ENCODE peak calls at places on chromosomes 1 and 21, in eight cellular contexts. G is suprapubic skin, F is ascending aorta, P is fibroblast of lung, W is WERI-Rb-1, S is choroid plexus epithelial cell, D is cardiac fibroblast, R is fibroblast of pulmonary artery. U is an unnamed sample.

GRCh38 chr1:222097646-222098045 is 355.8 kb upstream of the DUSP10 start:
- DNase-seq in G (no peak), F (no peak), P (no peak), W (no peak), S (no peak), D (no peak), R (no peak), U (no peak)

GRCh38 chr1:246284021-246284420 is 223.1 kb downstream of the SMYD3 start:
- DNase-seq in G (no peak), F (no peak), P (peak; percentile 9), W (no peak), S (peak; percentile 39), D (no peak), R (no peak), U (no peak)

GRCh38 chr1:166489356-166489669 is 322.5 kb upstream of the FAM78B start:
- DNase-seq in G (no peak), F (no peak), P (no peak), W (no peak), S (no peak), D (no peak), R (no peak), U (no peak)

GRCh38 chr1:39564941-39565340 is 11.6 kb downstream of the PABPC4 start:
- DNase-seq in G (no peak), F (no peak), P (no peak), W (no peak), S (no peak), D (no peak), R (no peak), U (no peak)

GRCh38 chr21:34815831-34816700 is 147.3 kb downstream of the CLIC6 start:
- DNase-seq in G (no peak), F (no peak), P (no peak), W (no peak), S (no peak), D (no peak), R (no peak), U (no peak)

GRCh38 chr1:111988743-111989453 is 570 bp downstream of the KCND3 start:
- DNase-seq in G (no peak), F (no peak), P (no peak), W (no peak), S (no peak), D (no peak), R (no peak), U (no peak)

GRCh38 chr1:208499021-208499420 is 254.8 kb upstream of the PLXNA2 start:
- DNase-seq in G (no peak), F (no peak), P (no peak), W (no peak), S (no peak), D (no peak), R (no peak), U (no peak)

GRCh38 chr1:88935522-88936222 is 44.3 kb upstream of the GTF2B start:
- DNase-seq in G (no peak), F (no peak), P (peak; percentile 30), W (no peak), S (peak; percentile 68), D (peak; percentile 64), R (peak; percentile 64), U (peak; percentile 63)

GRCh38 chr1:246012271-246012854 is 494.7 kb downstream of the SMYD3 start:
- DNase-seq in G (no peak), F (no peak), P (peak; percentile 37), W (peak; percentile 8), S (peak; percentile 80), D (peak; percentile 72), R (peak; percentile 73), U (peak; percentile 69)

GRCh38 chr1:224828691-224829090 is 100.8 kb upstream of the DNAH14 start:
- DNase-seq in G (no peak), F (no peak), P (peak; percentile 45), W (no peak), S (no peak), D (peak; percentile 15), R (no peak), U (peak; percentile 57)

GRCh38 chr21:34670220-34670961 is 1.6 kb downstream of the CLIC6 start:
- DNase-seq in G (no peak), F (no peak), P (peak; percentile 9), W (no peak), S (no peak), D (no peak), R (no peak), U (no peak)

GRCh38 chr1:237864338-237865244 is 26.1 kb downstream of the ZP4 start:
- DNase-seq in G (no peak), F (peak; percentile 69), P (peak; percentile 25), W (peak; percentile 82), S (peak; percentile 15), D (peak; percentile 7), R (peak; percentile 19), U (peak; percentile 1)

GRCh38 chr1:34617717-34618116 is 137.1 kb upstream of the GJB5 start:
- DNase-seq in G (no peak), F (no peak), P (no peak), W (no peak), S (no peak), D (no peak), R (no peak), U (no peak)

GRCh38 chr1:147243228-147243685 is 773 bp downstream of the CHD1L start:
- DNase-seq in G (no peak), F (peak; percentile 74), P (no peak), W (peak; percentile 73), S (no peak), D (no peak), R (no peak), U (no peak)

GRCh38 chr1:72051538-72051937 is 230.8 kb downstream of the NEGR1 start:
- DNase-seq in G (no peak), F (no peak), P (peak; percentile 34), W (no peak), S (no peak), D (peak; percentile 7), R (no peak), U (peak; percentile 32)

GRCh38 chr1:26541431-26541815 is 11.9 kb downstream of the RPS6KA1 start:
- DNase-seq in G (no peak), F (no peak), P (no peak), W (no peak), S (no peak), D (no peak), R (no peak), U (no peak)

GRCh38 chr1:26542781-26543443 is 13.4 kb downstream of the RPS6KA1 start:
- DNase-seq in G (no peak), F (no peak), P (no peak), W (no peak), S (no peak), D (no peak), R (no peak), U (no peak)

GRCh38 chr1:26540346-26540745 is 10.8 kb downstream of the RPS6KA1 start:
- DNase-seq in G (no peak), F (no peak), P (no peak), W (no peak), S (no peak), D (no peak), R (no peak), U (no peak)

GRCh38 chr1:26543444-26543835 is 13.9 kb downstream of the RPS6KA1 start:
- DNase-seq in G (no peak), F (no peak), P (no peak), W (no peak), S (no peak), D (no peak), R (no peak), U (no peak)

GRCh38 chr1:26541816-26542711 is 12.5 kb downstream of the RPS6KA1 start:
- DNase-seq in G (no peak), F (peak; percentile 90), P (no peak), W (peak; percentile 73), S (peak; percentile 87), D (peak; percentile 80), R (peak; percentile 97), U (peak; percentile 71)
- TF ChIP-seq CTCF in G (peak; percentile 15), F (peak; percentile 11), P (no peak), W (peak; percentile 63), S (peak; percentile 38), D (peak; percentile 31), R (peak; percentile 36), U (peak; percentile 35)

DNA sequence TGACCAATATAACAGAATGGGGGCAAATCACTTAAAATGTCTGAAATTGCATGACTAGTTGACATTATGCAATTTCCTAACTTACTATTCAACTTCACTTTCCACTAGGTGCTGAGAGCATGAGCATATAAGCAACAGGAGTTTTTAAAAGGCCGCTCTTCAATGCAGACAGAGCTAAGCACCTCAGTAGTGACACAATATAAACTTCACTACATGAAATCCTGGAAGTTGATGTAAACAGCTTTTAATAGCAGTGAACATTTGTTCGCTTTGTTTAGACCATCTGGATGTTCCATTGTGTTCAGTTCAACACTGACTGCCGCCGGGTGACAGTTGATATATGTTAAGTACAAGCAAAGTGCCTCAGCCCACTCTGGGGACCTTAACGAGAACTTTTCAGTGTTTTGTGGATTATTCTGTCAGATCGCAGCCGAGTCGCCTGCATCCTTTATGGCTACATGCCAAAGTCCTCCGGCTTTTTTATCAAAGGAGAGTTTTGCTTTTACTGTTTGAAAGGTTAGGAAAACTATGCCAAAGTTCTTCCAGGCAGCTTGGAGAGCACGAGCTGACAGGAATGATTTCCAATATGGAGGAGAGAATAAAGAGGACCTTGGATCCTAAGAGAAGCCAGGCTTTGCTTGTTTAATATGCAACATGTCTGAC is 167.3 kb downstream of the ZNF281 start:
- DNase-seq in G (no peak), F (no peak), P (peak; percentile 17), W (peak; percentile 64), S (no peak), D (peak; percentile 11), R (peak; percentile 33), U (peak; percentile 22)
- H3K4me3 ChIP-seq in G (no peak overlapping the region), F (no peak overlapping the region), P (peak overlapping the region; percentile 54), W (peak overlapping the region; percentile 45), S (no peak overlapping the region), D (no peak overlapping the region), R (no peak overlapping the region), U (no peak overlapping the region)

DNA sequence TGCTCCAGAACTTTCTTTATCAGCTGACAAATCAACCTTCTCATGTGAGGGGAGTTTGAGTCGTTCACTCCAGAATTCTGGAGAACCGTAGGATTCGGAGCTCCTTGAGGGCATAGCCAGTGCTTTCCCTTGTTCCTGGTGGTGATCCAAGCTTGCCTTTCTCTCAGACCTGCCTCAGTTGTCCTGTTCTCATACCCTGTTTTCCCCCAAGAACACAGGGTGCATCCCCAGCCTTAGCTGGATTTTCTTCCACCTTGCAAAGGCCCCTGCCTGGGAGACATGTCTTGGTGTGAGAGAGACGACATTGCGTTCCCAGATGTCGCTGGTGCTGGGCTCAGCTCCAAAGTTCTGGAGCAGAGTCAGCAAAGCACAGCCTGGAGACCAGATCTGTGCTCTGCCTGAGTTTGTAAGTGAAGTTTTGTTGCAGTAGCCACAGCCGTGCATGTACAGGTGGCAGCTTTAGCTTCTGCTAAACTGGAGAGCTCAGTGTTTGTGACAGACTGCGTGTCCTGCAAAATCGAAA is 40.0 kb downstream of the ABCG1 start:
- DNase-seq in G (no peak), F (no peak), P (no peak), W (no peak), S (no peak), D (no peak), R (no peak), U (no peak)
- TF ChIP-seq CTCF in G (no peak), F (no peak), P (no peak), W (no peak), S (no peak), D (no peak), R (no peak), U (no peak)

DNA sequence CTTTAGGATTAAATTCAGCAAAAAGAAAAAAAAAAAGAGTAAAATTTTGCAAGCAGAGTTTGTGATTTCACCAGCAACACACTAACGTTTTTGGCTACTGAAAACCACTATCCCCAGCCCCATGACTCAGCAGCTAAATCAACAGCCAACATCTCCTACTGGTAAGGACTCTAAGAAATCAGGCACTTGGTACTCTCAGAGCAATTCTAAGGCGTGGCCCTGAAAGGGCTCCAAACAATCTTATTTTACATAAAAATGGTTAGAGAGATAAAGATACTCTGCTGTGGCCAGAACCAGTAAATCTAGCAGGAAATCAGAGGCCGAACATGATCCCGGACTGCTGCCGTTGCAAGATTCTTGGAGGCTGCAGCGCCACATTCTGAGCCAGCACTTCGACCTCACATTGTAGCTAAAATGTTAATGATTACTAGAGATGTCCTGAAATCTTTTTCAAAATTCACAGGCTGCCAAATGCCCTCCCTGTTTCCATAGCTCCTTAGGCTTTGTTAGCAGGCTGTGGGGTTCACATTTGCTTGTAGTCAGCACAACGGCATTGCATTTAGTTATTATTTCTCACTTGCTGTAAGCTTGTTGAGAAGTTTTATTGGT is 1.7 kb upstream of the ENO1 start:
- DNase-seq in G (no peak), F (peak; percentile 91), P (peak; percentile 97), W (no peak), S (peak; percentile 96), D (peak; percentile 98), R (peak; percentile 97), U (peak; percentile 100)
- H3K4me3 ChIP-seq in G (no peak overlapping the region), F (no peak overlapping the region), P (peak overlapping the region; percentile 44), W (peak overlapping the region; percentile 82), S (no peak overlapping the region), D (no peak overlapping the region), R (peak overlapping the region; percentile 88), U (peak overlapping the region; percentile 3)

U was measured in fibroblast of the aortic adventitia.